ENCODE peak calls at places on chromosomes 5 and 9, in four cellular contexts. S is central memory CD8-positive, alpha-beta T cell; B is hypothalamus; P is smooth muscle cell of the brain vasculature. X is an unnamed sample.

GRCh38 chr9:87816041-87816440 is 66.6 kb upstream of the SPATA31E1 start:
- DNase-seq in P (no peak), B (no peak), S (no peak), X (no peak)

GRCh38 chr5:22649076-22649475 is 204.1 kb downstream of the CDH12 start:
- DNase-seq in S (no peak), B (no peak), P (no peak), X (peak; percentile 12)

GRCh38 chr9:72356019-72356653 is 8.9 kb downstream of the ZFAND5 start:
- DNase-seq in S (no peak), B (no peak), P (no peak), X (no peak)

GRCh38 chr9:136017813-136018190 is 56.6 kb upstream of the UBAC1 start:
- DNase-seq in S (no peak), B (no peak), P (no peak), X (no peak)

GRCh38 chr5:146425023-146425422 is 22.1 kb upstream of the TCERG1 start:
- DNase-seq in P (no peak), B (no peak), S (no peak), X (no peak)

GRCh38 chr9:136568288-136569081 is 22.6 kb upstream of the NOTCH1 start:
- DNase-seq in S (no peak), B (no peak), P (no peak), X (no peak)

GRCh38 chr5:6962256-6962655 is 249.0 kb downstream of the TENT4A start:
- DNase-seq in S (no peak), B (no peak), P (no peak), X (no peak)

GRCh38 chr9:118091676-118092490 is 387.7 kb downstream of the TLR4 start:
- DNase-seq in B (no peak), P (no peak), S (no peak), X (no peak)

GRCh38 chr9:92406506-92406905 is 2.1 kb upstream of the OGN start:
- DNase-seq in B (no peak), P (no peak), S (no peak), X (no peak)

GRCh38 chr9:110114086-110114887 is 93.7 kb downstream of the C9orf152 start:
- DNase-seq in B (no peak), S (no peak), P (no peak), X (no peak)

GRCh38 chr5:77143998-77144836 is 57.1 kb upstream of the ZBED3 start:
- DNase-seq in P (peak; percentile 54), B (no peak), S (no peak), X (no peak)

GRCh38 chr9:74220327-74220726 is 276.8 kb upstream of the RORB start:
- DNase-seq in S (no peak), B (no peak), P (no peak), X (no peak)

GRCh38 chr5:1564182-1564748 is 40.5 kb upstream of the LPCAT1 start:
- DNase-seq in B (no peak), S (no peak), P (no peak), X (peak; percentile 7)

GRCh38 chr9:137278061-137278912 is 761 bp downstream of the TOR4A start:
- DNase-seq in S (no peak), P (no peak), B (no peak), X (no peak)

GRCh38 chr9:136856078-136856474 is 3.9 kb downstream of the MAMDC4 start:
- DNase-seq in S (no peak), B (no peak), P (no peak), X (no peak)

GRCh38 chr5:106312360-106312759 is 1358.4 kb downstream of the EFNA5 start:
- DNase-seq in B (no peak), P (no peak), S (no peak), X (no peak)

GRCh38 chr5:132422720-132423442 is 53.4 kb downstream of the SLC22A5 start:
- DNase-seq in B (no peak), P (no peak), S (no peak), X (no peak)

GRCh38 chr5:13708432-13708831 is 236.1 kb downstream of the DNAH5 start:
- DNase-seq in P (no peak), S (no peak), B (no peak), X (no peak)

GRCh38 chr9:79685576-79685975 is 113.8 kb downstream of the TLE4 start:
- DNase-seq in P (no peak), S (no peak), B (no peak), X (no peak)

GRCh38 chr9:89440951-89441654 is 56.8 kb downstream of the SEMA4D start:
- DNase-seq in B (no peak), S (no peak), P (no peak), X (no peak)

GRCh38 chr5:143249851-143250250 is 153.6 kb downstream of the NR3C1 start:
- DNase-seq in S (no peak), B (no peak), P (no peak), X (no peak)

GRCh38 chr9:5468850-5469249 is 18.5 kb downstream of the CD274 start:
- DNase-seq in S (no peak), B (no peak), P (no peak), X (no peak)

GRCh38 chr5:57341380-57341979 is 141.1 kb downstream of the ACTBL2 start:
- DNase-seq in B (no peak), S (no peak), P (no peak), X (no peak)

GRCh38 chr9:33950371-33950770 is 98.3 kb downstream of the UBAP2 start:
- DNase-seq in P (no peak), S (no peak), B (no peak), X (no peak)

GRCh38 chr5:139565411-139566305 is 4.5 kb downstream of the UBE2D2 start:
- DNase-seq in B (no peak), P (no peak), S (peak; percentile 20), X (no peak)

GRCh38 chr5:128081111-128081865 is 2.3 kb upstream of the SLC12A2 start:
- DNase-seq in B (no peak), S (no peak), P (no peak), X (no peak)

GRCh38 chr9:135079018-135079417 is 8.4 kb upstream of the OLFM1 start:
- DNase-seq in P (no peak), S (no peak), B (no peak), X (no peak)

GRCh38 chr5:90940227-90940995 is 381.8 kb downstream of the ADGRV1 start:
- DNase-seq in P (no peak), B (no peak), S (no peak), X (no peak)

GRCh38 chr5:135263022-135263668 is 135.9 kb downstream of the MACROH2A1 start:
- DNase-seq in P (no peak), S (no peak), B (no peak), X (no peak)

X was measured in glomerular endothelial cell.